ENCODE peak calls at places on chromosomes 2 and 18, in four cellular contexts. E is gastrocnemius medialis, X is cardiac fibroblast, Z is PC-9. B is an unnamed sample.

GRCh38 chr18:22171839-22172582 is 2.6 kb downstream of the GATA6 start:
- DNase-seq in Z (no peak), E (no peak), X (peak; percentile 58), B (no peak)

GRCh38 chr2:145484443-145485086 is 964.6 kb upstream of the ZEB2 start:
- DNase-seq in Z (peak; percentile 27), X (peak; percentile 74), E (no peak), B (no peak)

GRCh38 chr2:101653469-101653868 is 44.0 kb upstream of the MAP4K4 start:
- DNase-seq in E (no peak), Z (no peak), X (no peak), B (no peak)

GRCh38 chr2:100070078-100070477 is 72.3 kb downstream of the AFF3 start:
- DNase-seq in E (no peak), X (peak; percentile 2), Z (no peak), B (no peak)

GRCh38 chr2:240876035-240876474 is 7.4 kb downstream of the AGXT start:
- DNase-seq in X (no peak), Z (no peak), E (no peak), B (no peak)

GRCh38 chr2:28250006-28250405 is 142.7 kb upstream of the FOSL2 start:
- DNase-seq in E (no peak), X (peak; percentile 54), Z (peak; percentile 85), B (no peak)

GRCh38 chr2:195124391-195125079 is 532.5 kb upstream of the SLC39A10 start:
- DNase-seq in E (no peak), X (no peak), Z (no peak), B (no peak)

GRCh38 chr2:237299897-237300296 is 114.1 kb downstream of the COL6A3 start:
- DNase-seq in Z (peak; percentile 31), E (no peak), X (peak; percentile 87), B (no peak)

GRCh38 chr2:235811446-235812184 is 317.8 kb downstream of the AGAP1 start:
- DNase-seq in X (no peak), Z (no peak), E (no peak), B (no peak)

GRCh38 chr2:233021771-233022170 is 8.7 kb upstream of the NGEF start:
- DNase-seq in Z (peak; percentile 24), X (peak; percentile 17), E (no peak), B (no peak)

GRCh38 chr2:84071050-84071449 is 388.0 kb downstream of the SUCLG1 start:
- DNase-seq in E (no peak), X (no peak), Z (no peak), B (no peak)

GRCh38 chr2:178101321-178102079 is 10.7 kb upstream of the RBM45 start:
- DNase-seq in X (no peak), Z (no peak), E (no peak), B (no peak)

GRCh38 chr2:240579771-240580614 is 6.5 kb upstream of the CAPN10 start:
- DNase-seq in E (no peak), X (peak; percentile 94), Z (peak; percentile 97), B (no peak)

GRCh38 chr18:79657342-79657996 is 22.1 kb upstream of the CTDP1 start:
- DNase-seq in Z (no peak), E (no peak), X (no peak), B (no peak)

GRCh38 chr18:57054891-57055290 is 92.0 kb upstream of the BOD1L2 start:
- DNase-seq in E (no peak), Z (no peak), X (no peak), B (no peak)

GRCh38 chr2:27461118-27461517 is 18.9 kb downstream of the KRTCAP3 start:
- DNase-seq in E (no peak), Z (no peak), X (no peak), B (no peak)

GRCh38 chr2:224016963-224017362 is 22.1 kb downstream of the SERPINE2 start:
- DNase-seq in X (no peak), E (no peak), Z (no peak), B (no peak)

GRCh38 chr2:24199968-24200590 is 25.2 kb downstream of the FAM228A start:
- DNase-seq in E (no peak), Z (no peak), X (no peak), B (no peak)

GRCh38 chr2:157761520-157761919 is 114.6 kb downstream of the ACVR1 start:
- DNase-seq in E (no peak), X (no peak), Z (no peak), B (no peak)

GRCh38 chr2:95531254-95531771 is 46.8 kb upstream of the TRIM43B start:
- DNase-seq in X (no peak), E (no peak), Z (no peak), B (no peak)

GRCh38 chr2:110903548-110903947 is 171.2 kb downstream of the ACOXL start:
- DNase-seq in E (no peak), X (no peak), Z (no peak), B (no peak)

GRCh38 chr2:204931562-204931961 is 386.3 kb downstream of the PARD3B start:
- DNase-seq in X (no peak), E (no peak), Z (no peak), B (no peak)

GRCh38 chr2:160646684-160647444 is 153.3 kb upstream of the RBMS1 start:
- DNase-seq in Z (peak; percentile 45), E (no peak), X (no peak), B (no peak)

GRCh38 chr2:2664989-2665833 is 334.1 kb upstream of the MYT1L start:
- DNase-seq in E (no peak), Z (no peak), X (peak; percentile 13), B (peak; percentile 78)

GRCh38 chr2:223044092-223044836 is 7.7 kb upstream of the KCNE4 start:
- DNase-seq in Z (no peak), X (no peak), E (no peak), B (no peak)

GRCh38 chr2:146989726-146990125 is 855.1 kb upstream of the ACVR2A start:
- DNase-seq in E (no peak), X (no peak), Z (no peak), B (no peak)

GRCh38 chr2:198173864-198174263 is 369.5 kb downstream of the PLCL1 start:
- DNase-seq in X (no peak), Z (no peak), E (no peak), B (no peak)
- H3K4me3 ChIP-seq in X (no peak overlapping the region), Z (no peak overlapping the region), E (no peak overlapping the region), B (no peak overlapping the region)

GRCh38 chr2:165576409-165576808 is 106.9 kb downstream of the CSRNP3 start:
- DNase-seq in E (no peak), Z (no peak), X (no peak), B (no peak)

GRCh38 chr2:165572155-165572554 is 102.7 kb downstream of the CSRNP3 start:
- DNase-seq in E (no peak), X (peak; percentile 13), Z (no peak), B (no peak)

GRCh38 chr2:165573534-165574461 is 104.3 kb downstream of the CSRNP3 start:
- DNase-seq in Z (peak; percentile 18), X (peak; percentile 39), E (no peak), B (no peak)

GRCh38 chr2:165568361-165568760 is 98.9 kb downstream of the CSRNP3 start:
- DNase-seq in Z (no peak), X (no peak), E (no peak), B (no peak)

DNA sequence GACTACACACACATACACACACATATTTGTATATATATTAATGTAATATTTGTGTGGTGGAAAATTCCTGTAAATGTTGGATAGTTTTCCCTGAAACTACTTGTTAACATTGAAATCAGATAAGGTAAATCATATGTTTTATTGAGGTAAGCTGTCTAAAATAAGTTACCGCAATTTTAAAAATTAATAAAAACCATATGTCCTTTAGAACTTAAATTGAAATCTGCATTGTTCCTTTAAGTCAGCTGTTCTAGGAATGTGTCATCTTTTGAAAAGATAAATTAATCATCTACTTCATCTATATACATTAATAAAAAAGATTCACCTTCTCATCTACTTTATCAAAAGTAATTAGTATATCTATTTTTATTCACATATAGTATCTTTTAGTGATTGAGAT is 102.0 kb downstream of the CSRNP3 start:
- DNase-seq in E (no peak), X (no peak), Z (no peak), B (no peak)
- H3K4me3 ChIP-seq in E (no peak overlapping the region), X (no peak overlapping the region), Z (no peak overlapping the region), B (no peak overlapping the region)

GRCh38 chr2:67948057-67948456 is 114.7 kb downstream of the C1D start:
- DNase-seq in E (no peak), Z (no peak), X (no peak), B (no peak)

GRCh38 chr2:67950018-67950417 is 112.8 kb downstream of the C1D start:
- DNase-seq in E (no peak), X (no peak), Z (no peak), B (no peak)

GRCh38 chr2:67954125-67954748 is 108.6 kb downstream of the C1D start:
- DNase-seq in X (no peak), E (no peak), Z (no peak), B (no peak)

DNA sequence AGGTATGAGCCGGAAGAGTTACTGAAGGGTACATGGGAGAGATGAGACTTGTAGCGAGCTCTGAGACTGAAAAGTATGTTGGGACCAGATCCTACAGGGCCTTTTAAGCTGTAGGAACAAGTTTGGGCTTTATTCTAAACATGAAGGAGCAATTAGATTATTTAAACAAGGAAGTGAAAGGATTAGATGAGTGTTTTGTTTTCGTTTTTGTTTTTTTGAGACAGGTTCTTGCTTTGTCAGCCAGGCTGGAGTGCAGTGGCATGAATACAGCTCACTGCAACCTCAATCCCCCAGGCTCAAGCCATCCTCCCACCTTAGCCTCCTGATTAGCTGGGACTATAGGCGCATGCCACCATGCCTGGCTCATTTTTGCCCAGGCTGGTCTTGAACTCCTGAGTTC is 110.7 kb downstream of the C1D start:
- DNase-seq in Z (no peak), E (no peak), X (no peak), B (no peak)
- H3K4me3 ChIP-seq in Z (no peak overlapping the region), E (no peak overlapping the region), X (no peak overlapping the region), B (no peak overlapping the region)

DNA sequence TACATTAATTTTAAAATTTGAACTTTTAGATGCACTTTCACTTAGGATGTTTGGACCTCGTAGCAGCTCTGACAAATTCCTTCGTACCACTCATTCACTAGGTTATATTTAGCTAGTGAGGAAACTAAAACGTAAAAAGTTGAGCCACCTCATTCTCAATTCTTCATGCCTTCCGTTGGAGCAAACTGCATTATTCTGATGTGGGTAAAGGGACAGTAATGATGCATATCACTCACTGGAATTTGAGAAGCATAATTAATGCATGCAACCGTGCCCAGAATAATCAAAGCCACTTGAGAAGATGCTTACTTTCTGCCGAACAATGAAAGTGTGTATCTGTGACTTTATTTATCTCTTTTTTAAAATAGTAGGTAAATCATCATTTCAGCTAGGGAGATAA is 2.2 kb downstream of the CNOT9 start:
- DNase-seq in Z (no peak), E (no peak), X (peak; percentile 17), B (no peak)
- H3K4me3 ChIP-seq in Z (peak overlapping the region; percentile 90), E (no peak overlapping the region), X (peak overlapping the region; percentile 83), B (no peak overlapping the region)

DNA sequence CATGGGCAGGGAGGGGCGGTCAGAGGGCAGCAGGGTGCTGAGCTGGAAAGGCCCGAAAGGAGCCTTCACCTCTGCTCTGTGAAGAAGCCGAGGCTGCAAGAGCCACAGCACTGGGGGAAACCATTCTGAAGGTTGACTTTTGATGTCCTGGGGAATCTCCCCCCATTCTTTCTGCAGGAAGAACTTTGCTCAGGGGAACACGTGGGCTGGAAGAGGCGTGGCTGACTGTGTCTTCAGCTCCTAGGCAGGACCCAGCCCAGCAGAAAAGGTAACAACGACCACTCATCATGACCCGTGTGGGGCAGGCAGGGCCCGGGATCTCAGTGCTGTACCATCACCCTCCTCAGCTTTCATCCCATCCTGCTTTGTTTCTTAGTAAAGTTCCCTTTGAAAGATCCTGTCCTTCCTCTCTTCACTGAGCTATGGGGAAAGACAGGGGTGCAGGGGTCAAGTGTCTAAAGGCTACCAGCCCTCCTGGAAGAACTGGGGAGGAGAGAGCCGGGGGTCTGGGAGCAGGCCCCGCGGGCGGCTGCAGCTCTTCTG is 312.7 kb downstream of the CELF4 start:
- DNase-seq in X (no peak), E (no peak), Z (no peak), B (no peak)
- H3K4me3 ChIP-seq in X (no peak overlapping the region), E (no peak overlapping the region), Z (no peak overlapping the region), B (no peak overlapping the region)